ENCODE peak calls at places on chromosomes 11 and 22, in five cellular contexts. K is aorta, O is mucosa of descending colon, A is activated T-cell treated with anti-CD3 and anti-CD28 coated beads for 1 hour, T is kidney tubule cell. D is an unnamed sample.
A peak's percentile ranks its signal among the peaks of the same experiment; 100 is the strongest.

GRCh38 chr11:103326070-103326794 is 217.0 kb downstream of the DYNC2H1 start:
- DNase-seq in K (peak; percentile 46), O (peak; percentile 67), A (no peak), T (peak; percentile 82), D (peak; percentile 15)

GRCh38 chr22:38751422-38752346 is 4.1 kb downstream of the SUN2 start:
- DNase-seq in K (peak; percentile 81), O (peak; percentile 68), A (peak; percentile 60), T (no peak), D (peak; percentile 79)

GRCh38 chr22:18070556-18071306 is 7.1 kb upstream of the PEX26 start:
- DNase-seq in K (peak; percentile 32), O (peak; percentile 44), A (no peak), T (no peak), D (no peak)

GRCh38 chr11:2300290-2300935 is 1.3 kb downstream of the C11orf21 start:
- DNase-seq in K (no peak), O (peak; percentile 4), A (no peak), T (no peak), D (peak; percentile 27)

GRCh38 chr11:68354181-68354872 is 41.9 kb downstream of the LRP5 start:
- DNase-seq in K (peak; percentile 94), O (peak; percentile 82), A (no peak), T (peak; percentile 94), D (no peak)

GRCh38 chr22:37601540-37602442 is 6.8 kb upstream of the GGA1 start:
- DNase-seq in K (no peak), O (peak; percentile 78), A (no peak), T (peak; percentile 89), D (no peak)

GRCh38 chr11:12245091-12245490 is 132.3 kb upstream of the PARVA start:
- DNase-seq in K (no peak), O (no peak), A (no peak), T (no peak), D (no peak)

GRCh38 chr11:125939081-125939521 is 6.7 kb upstream of the VSIG10L2 start:
- DNase-seq in K (no peak), O (no peak), A (no peak), T (no peak), D (no peak)

GRCh38 chr11:72712876-72713275 is 38.7 kb upstream of the PDE2A start:
- DNase-seq in K (peak; percentile 46), O (no peak), A (no peak), T (no peak), D (no peak)

GRCh38 chr11:45141171-45141570 is 5.3 kb upstream of the PRDM11 start:
- DNase-seq in K (no peak), O (no peak), A (no peak), T (no peak), D (no peak)

GRCh38 chr11:7154881-7155344 is 66.1 kb downstream of the RBMXL2 start:
- DNase-seq in K (no peak), O (no peak), A (no peak), T (peak; percentile 20), D (no peak)

GRCh38 chr11:116193321-116194114 is 579.3 kb downstream of the BUD13 start:
- DNase-seq in K (no peak), O (peak; percentile 48), A (no peak), T (peak; percentile 91), D (no peak)

GRCh38 chr11:64489831-64490441 is 101.1 kb upstream of the SLC22A12 start:
- DNase-seq in K (peak; percentile 73), O (peak; percentile 62), A (peak; percentile 36), T (peak; percentile 44), D (peak; percentile 46)

GRCh38 chr11:46642627-46643335 is 25.4 kb downstream of the ATG13 start:
- DNase-seq in K (no peak), O (no peak), A (no peak), T (no peak), D (no peak)

GRCh38 chr11:2213384-2213842 is 41.8 kb upstream of the TH start:
- DNase-seq in K (peak; percentile 63), O (no peak), A (peak; percentile 18), T (no peak), D (no peak)

GRCh38 chr22:33018232-33018864 is 39.8 kb downstream of the SYN3 start:
- DNase-seq in K (no peak), O (peak; percentile 69), A (peak; percentile 12), T (peak; percentile 54), D (no peak)

GRCh38 chr22:49640366-49641095 is 187.1 kb downstream of the BRD1 start:
- DNase-seq in K (no peak), O (no peak), A (no peak), T (no peak), D (no peak)

GRCh38 chr11:62359475-62359874 is 22.2 kb downstream of the ASRGL1 start:
- DNase-seq in K (no peak), O (no peak), A (no peak), T (no peak), D (no peak)

GRCh38 chr11:83221694-83222093 is 28.2 kb downstream of the ANKRD42 start:
- DNase-seq in K (no peak), O (no peak), A (no peak), T (no peak), D (no peak)

GRCh38 chr11:3810951-3811350 is 2.6 kb downstream of the PGAP2 start:
- DNase-seq in K (peak; percentile 21), O (no peak), A (no peak), T (no peak), D (no peak)

GRCh38 chr11:8263109-8263768 is 439 bp downstream of the LMO1 start:
- DNase-seq in K (no peak), O (no peak), A (no peak), T (peak; percentile 12), D (no peak)

GRCh38 chr11:40425168-40425567 is 1034.3 kb downstream of the LRRC4C start:
- DNase-seq in K (no peak), O (no peak), A (no peak), T (no peak), D (no peak)

GRCh38 chr11:135062994-135063393 is 651.0 kb upstream of the B3GAT1 start:
- DNase-seq in K (no peak), O (no peak), A (no peak), T (no peak), D (no peak)

GRCh38 chr11:24391165-24391564 is 105.7 kb upstream of the LUZP2 start:
- DNase-seq in K (no peak), O (no peak), A (no peak), T (no peak), D (no peak)

GRCh38 chr11:118623291-118623655 is 15.9 kb downstream of the PHLDB1 start:
- DNase-seq in K (peak; percentile 63), O (no peak), A (no peak), T (peak; percentile 88), D (no peak)